ENCODE peak calls at places on chromosomes 16 and 17, in six cellular contexts. B is A549, K is HepG2, Q is NB4, I is K562, A is endothelial cell of umbilical vein. C is an unnamed sample.

GRCh38 chr16:23148513-23149266 is 562 bp downstream of the USP31 start:
- DNase-seq in B (peak), K (peak), Q (peak), I (peak), A (peak), C (no peak)

GRCh38 chr16:53476867-53477266 is 26.1 kb downstream of the AKTIP start:
- DNase-seq in B (no peak), K (no peak), Q (no peak), I (no peak), A (no peak), C (no peak)

GRCh38 chr17:51439395-51440229 is 179.3 kb downstream of the UTP18 start:
- DNase-seq in B (no peak), K (no peak), Q (peak), I (no peak), A (peak), C (no peak)

GRCh38 chr17:1649116-1649843 is 386 bp downstream of the RILP start:
- DNase-seq in B (peak), K (peak), Q (peak), I (peak), A (peak), C (no peak)

GRCh38 chr17:80605326-80606066 is 60.9 kb downstream of the RPTOR start:
- DNase-seq in B (peak), K (peak), Q (no peak), I (peak), A (no peak), C (peak)

GRCh38 chr17:56020369-56020768 is 132.9 kb upstream of the ANKFN1 start:
- DNase-seq in B (no peak), K (no peak), Q (no peak), I (no peak), A (no peak), C (no peak)

GRCh38 chr17:14006249-14006942 is 62.9 kb upstream of the COX10 start:
- DNase-seq in B (no peak), K (no peak), Q (no peak), I (no peak), A (no peak), C (no peak)

GRCh38 chr16:31664683-31665482 is 137.2 kb downstream of the AHSP start:
- DNase-seq in B (no peak), K (no peak), Q (no peak), I (no peak), A (no peak), C (no peak)

GRCh38 chr17:81310963-81311550 is 15.9 kb upstream of the SLC38A10 start:
- DNase-seq in B (no peak), K (no peak), Q (no peak), I (no peak), A (no peak), C (no peak)

GRCh38 chr16:76910931-76911330 is 280.1 kb upstream of the MON1B start:
- DNase-seq in B (peak), K (no peak), Q (peak), I (no peak), A (no peak), C (no peak)

GRCh38 chr16:76913046-76913445 is 277.9 kb upstream of the MON1B start:
- DNase-seq in B (no peak), K (no peak), Q (no peak), I (no peak), A (no peak), C (no peak)
- TF ChIP-seq MYC in B (no peak), K (no peak), Q (no peak), I (no peak), A (no peak), C (no peak)

GRCh38 chr16:14132696-14133048 is 61.6 kb downstream of the MRTFB start:
- DNase-seq in B (no peak), K (no peak), Q (no peak), I (no peak), A (no peak), C (no peak)
- TF ChIP-seq MYC in B (no peak), K (no peak), Q (no peak), I (no peak), A (no peak), C (no peak)

DNA sequence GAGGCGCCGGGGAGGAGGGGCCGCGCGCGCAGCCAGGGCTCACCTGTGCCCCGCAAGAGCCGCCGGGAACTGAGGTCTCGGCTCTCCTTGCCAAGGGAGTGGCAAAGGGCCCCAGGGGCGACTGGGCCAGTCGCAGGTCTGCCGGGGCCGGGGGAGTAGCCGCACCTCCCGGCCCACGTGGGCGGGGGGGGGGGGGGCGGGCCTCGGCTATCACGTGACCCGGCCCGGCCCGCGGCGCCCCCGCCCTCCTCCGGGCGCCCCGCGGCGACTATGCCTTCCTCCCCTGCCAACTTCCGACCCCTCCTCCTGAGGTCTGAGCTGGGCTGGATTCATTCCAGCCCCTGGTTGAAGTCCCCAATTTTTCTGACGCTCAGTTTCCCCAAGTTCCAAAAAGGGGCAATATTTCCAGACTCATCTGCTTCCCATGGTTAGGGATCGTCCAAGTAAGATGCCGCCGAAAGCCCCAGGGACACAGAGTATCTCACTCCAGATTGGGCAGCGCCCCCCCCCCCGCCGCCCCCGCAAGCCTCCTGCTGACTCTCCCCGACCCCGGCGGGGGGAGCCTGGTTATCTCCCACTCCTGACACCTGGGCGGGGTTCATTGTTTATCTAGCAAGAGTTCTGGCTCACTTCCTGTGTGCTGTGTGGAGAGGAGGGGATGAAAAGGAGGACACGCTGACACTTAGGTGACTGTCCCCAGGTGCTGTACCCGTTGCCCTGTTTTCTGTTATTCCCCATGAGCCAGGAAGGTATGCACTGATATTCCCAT is at the start of gene TMC6:
- DNase-seq in B (peak), K (peak), Q (peak), I (peak), A (peak), C (no peak)
- TF ChIP-seq MYC in B (no peak), K (peak), Q (peak), I (no peak), A (no peak), C (no peak)

DNA sequence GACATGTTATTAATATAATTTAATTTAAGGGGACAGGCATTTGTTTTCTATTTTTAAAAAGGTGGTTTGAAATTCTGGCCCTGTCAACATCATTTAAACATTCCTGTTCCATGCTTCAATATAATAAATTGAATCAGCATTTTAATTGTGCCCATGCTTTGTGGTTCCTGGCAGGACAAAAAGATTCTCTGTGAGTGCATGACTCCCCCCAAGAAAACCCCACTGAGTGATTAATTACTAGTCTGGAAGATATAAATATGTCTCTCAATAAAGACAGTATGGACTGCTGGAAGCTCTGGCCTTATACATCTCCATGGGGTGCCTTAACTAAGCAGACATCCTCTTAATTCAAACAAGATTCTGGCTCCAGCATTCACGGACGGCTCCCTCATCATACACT is 95.1 kb upstream of the PSMD7 start:
- DNase-seq in B (no peak), K (no peak), Q (no peak), I (no peak), A (no peak), C (no peak)
- TF ChIP-seq MYC in B (no peak), K (no peak), Q (no peak), I (no peak), A (no peak), C (no peak)